ENCODE peak calls at places on chromosomes 13 and 19, in six cellular contexts. One of them, this sample, is unnamed.

GRCh38 chr13:110415669-110416068 is 108.6 kb downstream of the COL4A2 start:
- DNase-seq in IMR-90: peak
- DNase-seq in heart left ventricle: no peak
- DNase-seq in Calu3: peak
- DNase-seq in thoracic aorta: no peak
- DNase-seq in AG09309: no peak
- DNase-seq in this sample: peak

GRCh38 chr19:45402469-45403070 is 2.3 kb downstream of the PPP1R13L start:
- DNase-seq in IMR-90: no peak
- DNase-seq in heart left ventricle: peak
- DNase-seq in Calu3: peak
- DNase-seq in thoracic aorta: no peak
- DNase-seq in AG09309: no peak
- DNase-seq in this sample: peak

GRCh38 chr19:3146677-3147100 is 10.9 kb downstream of the GNA15 start:
- DNase-seq in IMR-90: no peak
- DNase-seq in heart left ventricle: no peak
- DNase-seq in Calu3: peak
- DNase-seq in thoracic aorta: no peak
- DNase-seq in AG09309: no peak
- DNase-seq in this sample: no peak

GRCh38 chr19:48928164-48929005 is 5.1 kb upstream of the DHDH start:
- DNase-seq in IMR-90: peak
- DNase-seq in heart left ventricle: no peak
- DNase-seq in Calu3: peak
- DNase-seq in thoracic aorta: no peak
- DNase-seq in AG09309: no peak
- DNase-seq in this sample: no peak

GRCh38 chr19:10417598-10418280 is 2.6 kb upstream of the PDE4A start:
- DNase-seq in IMR-90: no peak
- DNase-seq in heart left ventricle: no peak
- DNase-seq in Calu3: no peak
- DNase-seq in thoracic aorta: no peak
- DNase-seq in AG09309: no peak
- DNase-seq in this sample: no peak

GRCh38 chr13:22047082-22047784 is 376.4 kb downstream of the FGF9 start:
- DNase-seq in IMR-90: peak
- DNase-seq in heart left ventricle: no peak
- DNase-seq in Calu3: no peak
- DNase-seq in thoracic aorta: no peak
- DNase-seq in AG09309: no peak
- DNase-seq in this sample: no peak

GRCh38 chr13:110107568-110108347 is 199.2 kb downstream of the COL4A1 start:
- DNase-seq in IMR-90: no peak
- DNase-seq in heart left ventricle: no peak
- DNase-seq in Calu3: no peak
- DNase-seq in thoracic aorta: no peak
- DNase-seq in AG09309: no peak
- DNase-seq in this sample: no peak

GRCh38 chr13:114142137-114142550 is 9.7 kb upstream of the RASA3 start:
- DNase-seq in IMR-90: no peak
- DNase-seq in heart left ventricle: no peak
- DNase-seq in Calu3: no peak
- DNase-seq in thoracic aorta: no peak
- DNase-seq in AG09309: no peak
- DNase-seq in this sample: no peak

GRCh38 chr19:7579182-7579581 is 16.5 kb upstream of the CAMSAP3 start:
- DNase-seq in IMR-90: no peak
- DNase-seq in heart left ventricle: no peak
- DNase-seq in Calu3: no peak
- DNase-seq in thoracic aorta: no peak
- DNase-seq in AG09309: no peak
- DNase-seq in this sample: no peak

GRCh38 chr19:7953060-7953459 is 9.6 kb upstream of the TIMM44 start:
- DNase-seq in IMR-90: peak
- DNase-seq in heart left ventricle: peak
- DNase-seq in Calu3: no peak
- DNase-seq in thoracic aorta: no peak
- DNase-seq in AG09309: no peak
- DNase-seq in this sample: no peak

GRCh38 chr13:37657134-37657533 is 58.6 kb upstream of the POSTN start:
- DNase-seq in IMR-90: peak
- DNase-seq in heart left ventricle: no peak
- DNase-seq in Calu3: no peak
- DNase-seq in thoracic aorta: no peak
- DNase-seq in AG09309: no peak
- DNase-seq in this sample: no peak

GRCh38 chr19:46226438-46226973 is 3.0 kb upstream of the IGFL1 start:
- DNase-seq in IMR-90: no peak
- DNase-seq in heart left ventricle: peak
- DNase-seq in Calu3: no peak
- DNase-seq in thoracic aorta: no peak
- DNase-seq in AG09309: no peak
- DNase-seq in this sample: no peak

GRCh38 chr13:99237981-99238662 is 20.1 kb downstream of the GPR18 start:
- DNase-seq in IMR-90: no peak
- DNase-seq in heart left ventricle: no peak
- DNase-seq in Calu3: no peak
- DNase-seq in thoracic aorta: no peak
- DNase-seq in AG09309: no peak
- DNase-seq in this sample: no peak

GRCh38 chr13:40490086-40490723 is 176.2 kb downstream of the FOXO1 start:
- DNase-seq in IMR-90: no peak
- DNase-seq in heart left ventricle: no peak
- DNase-seq in Calu3: peak
- DNase-seq in thoracic aorta: no peak
- DNase-seq in AG09309: no peak
- DNase-seq in this sample: no peak

GRCh38 chr19:1042689-1043511 is 3.0 kb downstream of the ABCA7 start:
- DNase-seq in IMR-90: no peak
- DNase-seq in heart left ventricle: no peak
- DNase-seq in Calu3: no peak
- DNase-seq in thoracic aorta: no peak
- DNase-seq in AG09309: no peak
- DNase-seq in this sample: no peak

GRCh38 chr19:47613165-47614146 is 4.5 kb downstream of the BICRA start:
- DNase-seq in IMR-90: peak
- DNase-seq in heart left ventricle: no peak
- DNase-seq in Calu3: no peak
- DNase-seq in thoracic aorta: no peak
- DNase-seq in AG09309: no peak
- DNase-seq in this sample: peak

GRCh38 chr19:1466018-1466460 is 13.0 kb downstream of the C19orf25 start:
- DNase-seq in IMR-90: no peak
- DNase-seq in heart left ventricle: no peak
- DNase-seq in Calu3: no peak
- DNase-seq in thoracic aorta: no peak
- DNase-seq in AG09309: no peak
- DNase-seq in this sample: no peak

GRCh38 chr13:51237887-51238286 is 15.7 kb downstream of the FAM124A start:
- DNase-seq in IMR-90: no peak
- DNase-seq in heart left ventricle: peak
- DNase-seq in Calu3: no peak
- DNase-seq in thoracic aorta: no peak
- DNase-seq in AG09309: no peak
- DNase-seq in this sample: no peak

GRCh38 chr19:15354557-15355296 is 22.4 kb upstream of the BRD4 start:
- DNase-seq in IMR-90: no peak
- DNase-seq in heart left ventricle: peak
- DNase-seq in Calu3: no peak
- DNase-seq in thoracic aorta: no peak
- DNase-seq in AG09309: no peak
- DNase-seq in this sample: no peak

GRCh38 chr13:50386527-50387123 is 371.4 kb downstream of the KCNRG start:
- DNase-seq in IMR-90: peak
- DNase-seq in heart left ventricle: peak
- DNase-seq in Calu3: no peak
- DNase-seq in thoracic aorta: no peak
- DNase-seq in AG09309: peak
- DNase-seq in this sample: no peak

GRCh38 chr19:14135985-14136508 is 342 bp downstream of the ASF1B start:
- DNase-seq in IMR-90: no peak
- DNase-seq in heart left ventricle: no peak
- DNase-seq in Calu3: no peak
- DNase-seq in thoracic aorta: no peak
- DNase-seq in AG09309: no peak
- DNase-seq in this sample: no peak

GRCh38 chr13:45205124-45205523 is 4.3 kb upstream of the KCTD4 start:
- DNase-seq in IMR-90: no peak
- DNase-seq in heart left ventricle: no peak
- DNase-seq in Calu3: no peak
- DNase-seq in thoracic aorta: no peak
- DNase-seq in AG09309: no peak
- DNase-seq in this sample: no peak

GRCh38 chr19:52786078-52786463 is 520 bp downstream of the ZNF600 start:
- DNase-seq in IMR-90: no peak
- DNase-seq in heart left ventricle: no peak
- DNase-seq in Calu3: peak
- DNase-seq in thoracic aorta: no peak
- DNase-seq in AG09309: no peak
- DNase-seq in this sample: no peak

GRCh38 chr13:41145136-41145908 is 12.7 kb upstream of the KBTBD6 start:
- DNase-seq in IMR-90: peak
- DNase-seq in heart left ventricle: no peak
- DNase-seq in Calu3: no peak
- DNase-seq in thoracic aorta: no peak
- DNase-seq in AG09309: peak
- DNase-seq in this sample: no peak

GRCh38 chr13:85314686-85315085 is 484.5 kb downstream of the SLITRK6 start:
- DNase-seq in IMR-90: no peak
- DNase-seq in heart left ventricle: no peak
- DNase-seq in Calu3: no peak
- DNase-seq in thoracic aorta: no peak
- DNase-seq in AG09309: no peak
- DNase-seq in this sample: no peak

GRCh38 chr19:43768273-43769050 is 12.3 kb downstream of the KCNN4 start:
- DNase-seq in IMR-90: no peak
- DNase-seq in heart left ventricle: no peak
- DNase-seq in Calu3: no peak
- DNase-seq in thoracic aorta: no peak
- DNase-seq in AG09309: no peak
- DNase-seq in this sample: no peak

GRCh38 chr19:13881231-13881691 is 4.3 kb downstream of the NANOS3 start:
- DNase-seq in IMR-90: peak
- DNase-seq in heart left ventricle: no peak
- DNase-seq in Calu3: no peak
- DNase-seq in thoracic aorta: no peak
- DNase-seq in AG09309: no peak
- DNase-seq in this sample: no peak

GRCh38 chr13:113853518-113854237 is 10.2 kb downstream of the GAS6 start:
- DNase-seq in IMR-90: peak
- DNase-seq in heart left ventricle: peak
- DNase-seq in Calu3: no peak
- DNase-seq in thoracic aorta: no peak
- DNase-seq in AG09309: no peak
- DNase-seq in this sample: peak

GRCh38 chr19:4525563-4526002 is 7.3 kb upstream of the PLIN4 start:
- DNase-seq in IMR-90: no peak
- DNase-seq in heart left ventricle: no peak
- DNase-seq in Calu3: no peak
- DNase-seq in thoracic aorta: no peak
- DNase-seq in AG09309: no peak
- DNase-seq in this sample: no peak
- TF ChIP-seq CTCF in IMR-90: no peak
- TF ChIP-seq CTCF in heart left ventricle: no peak
- TF ChIP-seq CTCF in Calu3: no peak
- TF ChIP-seq CTCF in thoracic aorta: no peak
- TF ChIP-seq CTCF in AG09309: no peak
- TF ChIP-seq CTCF in this sample: no peak

GRCh38 chr13:103788061-103788652 is 721.9 kb upstream of the SLC10A2 start:
- DNase-seq in IMR-90: no peak
- DNase-seq in heart left ventricle: peak
- DNase-seq in Calu3: no peak
- DNase-seq in thoracic aorta: no peak
- DNase-seq in AG09309: no peak
- DNase-seq in this sample: no peak
- TF ChIP-seq CTCF in IMR-90: no peak
- TF ChIP-seq CTCF in heart left ventricle: peak
- TF ChIP-seq CTCF in Calu3: no peak
- TF ChIP-seq CTCF in thoracic aorta: no peak
- TF ChIP-seq CTCF in AG09309: no peak
- TF ChIP-seq CTCF in this sample: no peak

DNA sequence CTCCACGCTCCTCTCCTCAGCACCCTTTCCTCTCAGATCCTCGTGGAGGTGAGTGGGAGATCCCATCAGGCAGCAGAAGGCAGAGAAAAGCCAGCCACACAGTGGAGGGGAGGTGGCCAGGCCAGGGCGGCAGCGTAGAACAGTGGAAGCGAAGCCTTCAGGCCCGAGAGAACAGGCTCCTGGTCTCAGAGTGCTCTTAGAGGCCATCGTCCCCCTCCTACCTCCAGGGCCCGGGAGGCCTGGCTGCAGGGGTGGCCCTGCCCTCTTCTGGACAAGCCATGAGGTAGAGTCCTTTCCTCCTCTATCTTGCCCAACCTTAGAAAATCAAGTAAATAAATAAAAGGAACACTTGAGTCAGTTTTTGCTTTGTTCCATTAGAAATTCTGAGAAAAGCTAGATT is 202.0 kb downstream of the KATNAL1 start:
- DNase-seq in IMR-90: no peak
- DNase-seq in heart left ventricle: peak
- DNase-seq in Calu3: no peak
- DNase-seq in thoracic aorta: no peak
- DNase-seq in AG09309: no peak
- DNase-seq in this sample: no peak
- TF ChIP-seq CTCF in IMR-90: no peak
- TF ChIP-seq CTCF in heart left ventricle: no peak
- TF ChIP-seq CTCF in Calu3: no peak
- TF ChIP-seq CTCF in thoracic aorta: no peak
- TF ChIP-seq CTCF in AG09309: peak
- TF ChIP-seq CTCF in this sample: no peak

GRCh38 chr13:55517312-55517711 is 1623.4 kb upstream of the PRR20A start:
- DNase-seq in IMR-90: no peak
- DNase-seq in heart left ventricle: no peak
- DNase-seq in Calu3: no peak
- DNase-seq in thoracic aorta: no peak
- DNase-seq in AG09309: no peak
- DNase-seq in this sample: no peak
- TF ChIP-seq CTCF in IMR-90: no peak
- TF ChIP-seq CTCF in heart left ventricle: no peak
- TF ChIP-seq CTCF in Calu3: no peak
- TF ChIP-seq CTCF in thoracic aorta: no peak
- TF ChIP-seq CTCF in AG09309: no peak
- TF ChIP-seq CTCF in this sample: no peak

DNA sequence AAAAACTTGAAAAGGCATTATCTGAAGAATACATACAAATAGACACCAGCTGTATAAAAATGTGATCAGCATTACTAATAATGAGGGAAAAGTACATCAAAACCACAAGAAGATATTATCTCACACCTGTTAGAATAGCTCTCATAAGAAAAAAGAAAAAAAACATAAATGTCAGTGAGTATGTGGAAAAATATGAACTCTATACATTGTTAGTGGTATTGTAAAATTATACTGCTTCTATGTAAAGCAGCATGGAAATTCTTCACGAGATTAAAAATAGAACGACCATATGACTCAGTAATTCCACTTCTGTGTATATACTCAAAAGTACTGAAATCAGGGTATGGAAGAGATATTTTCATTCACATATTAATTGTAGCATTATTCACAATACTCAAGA is 1146.4 kb downstream of the SLITRK5 start:
- DNase-seq in IMR-90: no peak
- DNase-seq in heart left ventricle: no peak
- DNase-seq in Calu3: no peak
- DNase-seq in thoracic aorta: no peak
- DNase-seq in AG09309: no peak
- DNase-seq in this sample: no peak
- TF ChIP-seq CTCF in IMR-90: no peak
- TF ChIP-seq CTCF in heart left ventricle: no peak
- TF ChIP-seq CTCF in Calu3: no peak
- TF ChIP-seq CTCF in thoracic aorta: no peak
- TF ChIP-seq CTCF in AG09309: no peak
- TF ChIP-seq CTCF in this sample: no peak